ENCODE peak calls at places on chromosomes 5 and 9, in five cellular contexts. One of them, this sample, is unnamed.

GRCh38 chr5:179805529-179806249 is 977 bp downstream of the MGAT4B start:
- DNase-seq in HAP-1: no peak
- DNase-seq in progenitor cell of endocrine pancreas: no peak
- DNase-seq in uterus: no peak
- DNase-seq in stimulated activated CD4-positive, alpha-beta T cell treated with anti-CD3 and anti-CD28 coated beads, Interleukin-4, amount 100 ng/mL, for 48 hours: no peak
- DNase-seq in this sample: peak; percentile 86

GRCh38 chr9:37283730-37284235 is 138.7 kb upstream of the GRHPR start:
- DNase-seq in stimulated activated CD4-positive, alpha-beta T cell treated with anti-CD3 and anti-CD28 coated beads, Interleukin-4, amount 100 ng/mL, for 48 hours: no peak
- DNase-seq in HAP-1: peak; percentile 35
- DNase-seq in uterus: no peak
- DNase-seq in progenitor cell of endocrine pancreas: no peak
- DNase-seq in this sample: no peak

GRCh38 chr5:174459832-174460448 is 264.4 kb upstream of the MSX2 start:
- DNase-seq in uterus: no peak
- DNase-seq in progenitor cell of endocrine pancreas: no peak
- DNase-seq in HAP-1: no peak
- DNase-seq in stimulated activated CD4-positive, alpha-beta T cell treated with anti-CD3 and anti-CD28 coated beads, Interleukin-4, amount 100 ng/mL, for 48 hours: no peak
- DNase-seq in this sample: no peak

GRCh38 chr9:127506117-127506813 is 55.0 kb downstream of the LRSAM1 start:
- DNase-seq in stimulated activated CD4-positive, alpha-beta T cell treated with anti-CD3 and anti-CD28 coated beads, Interleukin-4, amount 100 ng/mL, for 48 hours: no peak
- DNase-seq in HAP-1: no peak
- DNase-seq in uterus: no peak
- DNase-seq in progenitor cell of endocrine pancreas: no peak
- DNase-seq in this sample: peak; percentile 82

GRCh38 chr9:125626187-125626586 is 80.8 kb downstream of the MAPKAP1 start:
- DNase-seq in uterus: no peak
- DNase-seq in stimulated activated CD4-positive, alpha-beta T cell treated with anti-CD3 and anti-CD28 coated beads, Interleukin-4, amount 100 ng/mL, for 48 hours: no peak
- DNase-seq in progenitor cell of endocrine pancreas: no peak
- DNase-seq in HAP-1: no peak
- DNase-seq in this sample: no peak

GRCh38 chr5:42655982-42656660 is 100.5 kb upstream of the CCDC152 start:
- DNase-seq in progenitor cell of endocrine pancreas: no peak
- DNase-seq in uterus: no peak
- DNase-seq in HAP-1: no peak
- DNase-seq in stimulated activated CD4-positive, alpha-beta T cell treated with anti-CD3 and anti-CD28 coated beads, Interleukin-4, amount 100 ng/mL, for 48 hours: no peak
- DNase-seq in this sample: no peak

GRCh38 chr5:127833999-127834953 is 131.1 kb downstream of the CCDC192 start:
- DNase-seq in progenitor cell of endocrine pancreas: no peak
- DNase-seq in HAP-1: peak; percentile 98
- DNase-seq in stimulated activated CD4-positive, alpha-beta T cell treated with anti-CD3 and anti-CD28 coated beads, Interleukin-4, amount 100 ng/mL, for 48 hours: no peak
- DNase-seq in uterus: no peak
- DNase-seq in this sample: no peak

GRCh38 chr5:170297589-170298462 is at the start of gene LCP2:
- DNase-seq in HAP-1: no peak
- DNase-seq in stimulated activated CD4-positive, alpha-beta T cell treated with anti-CD3 and anti-CD28 coated beads, Interleukin-4, amount 100 ng/mL, for 48 hours: no peak
- DNase-seq in progenitor cell of endocrine pancreas: no peak
- DNase-seq in uterus: no peak
- DNase-seq in this sample: no peak

GRCh38 chr5:177982072-177982727 is 13.8 kb downstream of the PROP1 start:
- DNase-seq in progenitor cell of endocrine pancreas: no peak
- DNase-seq in HAP-1: no peak
- DNase-seq in stimulated activated CD4-positive, alpha-beta T cell treated with anti-CD3 and anti-CD28 coated beads, Interleukin-4, amount 100 ng/mL, for 48 hours: peak; percentile 29
- DNase-seq in uterus: no peak
- DNase-seq in this sample: no peak

GRCh38 chr5:77943851-77944250 is 167.7 kb upstream of the TBCA start:
- DNase-seq in HAP-1: peak; percentile 8
- DNase-seq in uterus: no peak
- DNase-seq in progenitor cell of endocrine pancreas: no peak
- DNase-seq in stimulated activated CD4-positive, alpha-beta T cell treated with anti-CD3 and anti-CD28 coated beads, Interleukin-4, amount 100 ng/mL, for 48 hours: no peak
- DNase-seq in this sample: no peak

GRCh38 chr9:129811967-129812363 is 9.0 kb downstream of the TOR1B start:
- DNase-seq in HAP-1: peak; percentile 37
- DNase-seq in uterus: no peak
- DNase-seq in progenitor cell of endocrine pancreas: no peak
- DNase-seq in stimulated activated CD4-positive, alpha-beta T cell treated with anti-CD3 and anti-CD28 coated beads, Interleukin-4, amount 100 ng/mL, for 48 hours: no peak
- DNase-seq in this sample: no peak

GRCh38 chr5:58080573-58080972 is 379.3 kb downstream of the PLK2 start:
- DNase-seq in stimulated activated CD4-positive, alpha-beta T cell treated with anti-CD3 and anti-CD28 coated beads, Interleukin-4, amount 100 ng/mL, for 48 hours: no peak
- DNase-seq in HAP-1: no peak
- DNase-seq in progenitor cell of endocrine pancreas: no peak
- DNase-seq in uterus: no peak
- DNase-seq in this sample: no peak

GRCh38 chr5:112012112-112012511 is 255.1 kb upstream of the NREP start:
- DNase-seq in HAP-1: peak; percentile 23
- DNase-seq in uterus: no peak
- DNase-seq in stimulated activated CD4-positive, alpha-beta T cell treated with anti-CD3 and anti-CD28 coated beads, Interleukin-4, amount 100 ng/mL, for 48 hours: no peak
- DNase-seq in progenitor cell of endocrine pancreas: no peak
- DNase-seq in this sample: no peak

GRCh38 chr9:69466151-69466550 is 141.1 kb downstream of the ENTREP1 start:
- DNase-seq in HAP-1: no peak
- DNase-seq in uterus: no peak
- DNase-seq in stimulated activated CD4-positive, alpha-beta T cell treated with anti-CD3 and anti-CD28 coated beads, Interleukin-4, amount 100 ng/mL, for 48 hours: no peak
- DNase-seq in progenitor cell of endocrine pancreas: no peak
- DNase-seq in this sample: no peak

GRCh38 chr5:134174841-134175839 is 1.6 kb downstream of the SKP1 start:
- DNase-seq in stimulated activated CD4-positive, alpha-beta T cell treated with anti-CD3 and anti-CD28 coated beads, Interleukin-4, amount 100 ng/mL, for 48 hours: no peak
- DNase-seq in HAP-1: peak; percentile 63
- DNase-seq in uterus: no peak
- DNase-seq in progenitor cell of endocrine pancreas: no peak
- DNase-seq in this sample: no peak

GRCh38 chr5:178449163-178450060 is 140.8 kb downstream of the COL23A1 start:
- DNase-seq in progenitor cell of endocrine pancreas: no peak
- DNase-seq in HAP-1: no peak
- DNase-seq in uterus: no peak
- DNase-seq in stimulated activated CD4-positive, alpha-beta T cell treated with anti-CD3 and anti-CD28 coated beads, Interleukin-4, amount 100 ng/mL, for 48 hours: no peak
- DNase-seq in this sample: no peak

GRCh38 chr9:127074561-127075548 is 47.6 kb downstream of the ANGPTL2 start:
- DNase-seq in stimulated activated CD4-positive, alpha-beta T cell treated with anti-CD3 and anti-CD28 coated beads, Interleukin-4, amount 100 ng/mL, for 48 hours: no peak
- DNase-seq in progenitor cell of endocrine pancreas: no peak
- DNase-seq in uterus: no peak
- DNase-seq in HAP-1: peak; percentile 85
- DNase-seq in this sample: no peak

GRCh38 chr5:72837524-72838096 is 21.1 kb downstream of the TNPO1 start:
- DNase-seq in progenitor cell of endocrine pancreas: no peak
- DNase-seq in HAP-1: no peak
- DNase-seq in uterus: no peak
- DNase-seq in stimulated activated CD4-positive, alpha-beta T cell treated with anti-CD3 and anti-CD28 coated beads, Interleukin-4, amount 100 ng/mL, for 48 hours: no peak
- DNase-seq in this sample: no peak

GRCh38 chr5:143153332-143154119 is 250.0 kb downstream of the NR3C1 start:
- DNase-seq in uterus: peak; percentile 78
- DNase-seq in HAP-1: no peak
- DNase-seq in progenitor cell of endocrine pancreas: no peak
- DNase-seq in stimulated activated CD4-positive, alpha-beta T cell treated with anti-CD3 and anti-CD28 coated beads, Interleukin-4, amount 100 ng/mL, for 48 hours: no peak
- DNase-seq in this sample: peak; percentile 91

GRCh38 chr5:111079846-111080245 is 8.3 kb downstream of the TSLP start:
- DNase-seq in stimulated activated CD4-positive, alpha-beta T cell treated with anti-CD3 and anti-CD28 coated beads, Interleukin-4, amount 100 ng/mL, for 48 hours: no peak
- DNase-seq in uterus: no peak
- DNase-seq in progenitor cell of endocrine pancreas: no peak
- DNase-seq in HAP-1: no peak
- DNase-seq in this sample: no peak

GRCh38 chr5:161165998-161166660 is 314.1 kb upstream of the ATP10B start:
- DNase-seq in uterus: no peak
- DNase-seq in progenitor cell of endocrine pancreas: no peak
- DNase-seq in stimulated activated CD4-positive, alpha-beta T cell treated with anti-CD3 and anti-CD28 coated beads, Interleukin-4, amount 100 ng/mL, for 48 hours: no peak
- DNase-seq in HAP-1: no peak
- DNase-seq in this sample: no peak

GRCh38 chr5:94524841-94525697 is 93.3 kb downstream of the KIAA0825 start:
- DNase-seq in stimulated activated CD4-positive, alpha-beta T cell treated with anti-CD3 and anti-CD28 coated beads, Interleukin-4, amount 100 ng/mL, for 48 hours: no peak
- DNase-seq in HAP-1: peak; percentile 65
- DNase-seq in progenitor cell of endocrine pancreas: no peak
- DNase-seq in uterus: no peak
- DNase-seq in this sample: no peak

GRCh38 chr5:52743012-52743411 is 44.7 kb upstream of the ITGA1 start:
- DNase-seq in progenitor cell of endocrine pancreas: no peak
- DNase-seq in uterus: no peak
- DNase-seq in HAP-1: no peak
- DNase-seq in stimulated activated CD4-positive, alpha-beta T cell treated with anti-CD3 and anti-CD28 coated beads, Interleukin-4, amount 100 ng/mL, for 48 hours: no peak
- DNase-seq in this sample: no peak

GRCh38 chr9:12684923-12685468 is 8.2 kb upstream of the TYRP1 start:
- DNase-seq in HAP-1: no peak
- DNase-seq in progenitor cell of endocrine pancreas: no peak
- DNase-seq in stimulated activated CD4-positive, alpha-beta T cell treated with anti-CD3 and anti-CD28 coated beads, Interleukin-4, amount 100 ng/mL, for 48 hours: no peak
- DNase-seq in uterus: no peak
- DNase-seq in this sample: no peak

GRCh38 chr9:93651521-93651950 is 75.2 kb downstream of the PHF2 start:
- DNase-seq in stimulated activated CD4-positive, alpha-beta T cell treated with anti-CD3 and anti-CD28 coated beads, Interleukin-4, amount 100 ng/mL, for 48 hours: no peak
- DNase-seq in HAP-1: no peak
- DNase-seq in uterus: no peak
- DNase-seq in progenitor cell of endocrine pancreas: no peak
- DNase-seq in this sample: peak; percentile 73

GRCh38 chr5:59042683-59043082 is 459.8 kb downstream of the RAB3C start:
- DNase-seq in uterus: peak; percentile 22
- DNase-seq in progenitor cell of endocrine pancreas: no peak
- DNase-seq in stimulated activated CD4-positive, alpha-beta T cell treated with anti-CD3 and anti-CD28 coated beads, Interleukin-4, amount 100 ng/mL, for 48 hours: no peak
- DNase-seq in HAP-1: no peak
- DNase-seq in this sample: no peak

GRCh38 chr5:40757400-40757799 is 1.6 kb upstream of the TTC33 start:
- DNase-seq in uterus: no peak
- DNase-seq in HAP-1: no peak
- DNase-seq in stimulated activated CD4-positive, alpha-beta T cell treated with anti-CD3 and anti-CD28 coated beads, Interleukin-4, amount 100 ng/mL, for 48 hours: no peak
- DNase-seq in progenitor cell of endocrine pancreas: no peak
- DNase-seq in this sample: no peak

GRCh38 chr5:151570058-151570457 is 21.1 kb downstream of the FAT2 start:
- DNase-seq in stimulated activated CD4-positive, alpha-beta T cell treated with anti-CD3 and anti-CD28 coated beads, Interleukin-4, amount 100 ng/mL, for 48 hours: no peak
- DNase-seq in uterus: no peak
- DNase-seq in HAP-1: no peak
- DNase-seq in progenitor cell of endocrine pancreas: no peak
- DNase-seq in this sample: no peak

GRCh38 chr5:78518365-78519197 is 130.0 kb downstream of the LHFPL2 start:
- DNase-seq in progenitor cell of endocrine pancreas: no peak
- DNase-seq in stimulated activated CD4-positive, alpha-beta T cell treated with anti-CD3 and anti-CD28 coated beads, Interleukin-4, amount 100 ng/mL, for 48 hours: no peak
- DNase-seq in uterus: no peak
- DNase-seq in HAP-1: no peak
- DNase-seq in this sample: no peak

GRCh38 chr9:117555964-117556629 is 141.2 kb upstream of the ASTN2 start:
- DNase-seq in uterus: no peak
- DNase-seq in stimulated activated CD4-positive, alpha-beta T cell treated with anti-CD3 and anti-CD28 coated beads, Interleukin-4, amount 100 ng/mL, for 48 hours: peak; percentile 32
- DNase-seq in progenitor cell of endocrine pancreas: peak; percentile 31
- DNase-seq in HAP-1: peak; percentile 32
- DNase-seq in this sample: no peak

GRCh38 chr5:56415356-56415765 is 182.2 kb upstream of the ANKRD55 start:
- DNase-seq in progenitor cell of endocrine pancreas: no peak
- DNase-seq in HAP-1: no peak
- DNase-seq in stimulated activated CD4-positive, alpha-beta T cell treated with anti-CD3 and anti-CD28 coated beads, Interleukin-4, amount 100 ng/mL, for 48 hours: no peak
- DNase-seq in uterus: no peak
- DNase-seq in this sample: no peak

GRCh38 chr9:132026932-132027585 is 52.6 kb downstream of the MED27 start:
- DNase-seq in HAP-1: peak; percentile 70
- DNase-seq in progenitor cell of endocrine pancreas: no peak
- DNase-seq in uterus: no peak
- DNase-seq in stimulated activated CD4-positive, alpha-beta T cell treated with anti-CD3 and anti-CD28 coated beads, Interleukin-4, amount 100 ng/mL, for 48 hours: no peak
- DNase-seq in this sample: no peak

GRCh38 chr9:113998529-113999255 is 79.4 kb downstream of the AMBP start:
- DNase-seq in progenitor cell of endocrine pancreas: no peak
- DNase-seq in HAP-1: no peak
- DNase-seq in stimulated activated CD4-positive, alpha-beta T cell treated with anti-CD3 and anti-CD28 coated beads, Interleukin-4, amount 100 ng/mL, for 48 hours: no peak
- DNase-seq in uterus: no peak
- DNase-seq in this sample: peak; percentile 67

GRCh38 chr5:151234476-151235238 is 10.8 kb upstream of the CCDC69 start:
- DNase-seq in uterus: peak; percentile 82
- DNase-seq in HAP-1: no peak
- DNase-seq in stimulated activated CD4-positive, alpha-beta T cell treated with anti-CD3 and anti-CD28 coated beads, Interleukin-4, amount 100 ng/mL, for 48 hours: no peak
- DNase-seq in progenitor cell of endocrine pancreas: no peak
- DNase-seq in this sample: peak; percentile 88

GRCh38 chr5:1722877-1723276 is 76.8 kb downstream of the MRPL36 start:
- DNase-seq in progenitor cell of endocrine pancreas: no peak
- DNase-seq in stimulated activated CD4-positive, alpha-beta T cell treated with anti-CD3 and anti-CD28 coated beads, Interleukin-4, amount 100 ng/mL, for 48 hours: no peak
- DNase-seq in uterus: no peak
- DNase-seq in HAP-1: no peak
- DNase-seq in this sample: peak; percentile 70

GRCh38 chr9:33147770-33148169 is 19.4 kb downstream of the B4GALT1 start:
- DNase-seq in progenitor cell of endocrine pancreas: no peak
- DNase-seq in HAP-1: no peak
- DNase-seq in uterus: no peak
- DNase-seq in stimulated activated CD4-positive, alpha-beta T cell treated with anti-CD3 and anti-CD28 coated beads, Interleukin-4, amount 100 ng/mL, for 48 hours: no peak
- DNase-seq in this sample: peak; percentile 2

GRCh38 chr5:72681781-72682180 is 134.7 kb upstream of the TNPO1 start:
- DNase-seq in stimulated activated CD4-positive, alpha-beta T cell treated with anti-CD3 and anti-CD28 coated beads, Interleukin-4, amount 100 ng/mL, for 48 hours: no peak
- DNase-seq in progenitor cell of endocrine pancreas: no peak
- DNase-seq in HAP-1: no peak
- DNase-seq in uterus: no peak
- DNase-seq in this sample: no peak

This sample was measured in posterior vena cava.